ENCODE peak calls at places on chromosomes 3 and 15, in six cellular contexts. Y is fibroblast of mammary gland; Z is putamen; E is endothelial cell; U is COLO829; J is activated naive CD4-positive, alpha-beta T cell treated with anti-CD3 and anti-CD28 coated beads, Interleukin-2, amount 10 ng/mL, durations not matched to agents 7 days and 5 days. W is an unnamed sample.

GRCh38 chr3:15120986-15121385 is 22.0 kb upstream of the RBSN start:
- DNase-seq in J (no peak), E (no peak), U (no peak), Y (no peak), Z (no peak), W (no peak)

GRCh38 chr15:44537728-44538240 is 837 bp downstream of the EIF3J start:
- DNase-seq in E (no peak), Y (peak), U (no peak), Z (no peak), J (peak), W (peak)

GRCh38 chr3:58254144-58254543 is 16.6 kb downstream of the ABHD6 start:
- DNase-seq in E (no peak), J (no peak), Y (no peak), U (no peak), Z (no peak), W (no peak)

GRCh38 chr3:197795200-197795599 is 4.1 kb downstream of the LRCH3 start:
- DNase-seq in U (no peak), Y (peak), J (no peak), Z (no peak), E (no peak), W (no peak)

GRCh38 chr3:71466483-71466882 is 117.0 kb downstream of the FOXP1 start:
- DNase-seq in E (no peak), U (peak), Y (peak), Z (no peak), J (no peak), W (no peak)

GRCh38 chr3:173916799-173917198 is 519.3 kb downstream of the NLGN1 start:
- DNase-seq in Z (no peak), E (no peak), U (no peak), J (no peak), Y (no peak), W (no peak)

GRCh38 chr3:126484148-126484547 is 8.5 kb upstream of the ZXDC start:
- DNase-seq in Z (no peak), U (no peak), Y (no peak), E (no peak), J (no peak), W (no peak)

GRCh38 chr15:37056168-37056893 is 44.0 kb downstream of the MEIS2 start:
- DNase-seq in E (no peak), J (no peak), U (no peak), Y (no peak), Z (no peak), W (no peak)

GRCh38 chr3:155304394-155304793 is 10.9 kb upstream of the STRIT1 start:
- DNase-seq in U (peak), E (no peak), Z (no peak), Y (no peak), J (no peak), W (no peak)

GRCh38 chr15:96324900-96325299 is 5.6 kb upstream of the NR2F2 start:
- DNase-seq in E (no peak), Y (peak), J (no peak), Z (no peak), U (no peak), W (no peak)

GRCh38 chr3:3392946-3393345 is 213.5 kb upstream of the CRBN start:
- DNase-seq in U (no peak), E (no peak), Z (no peak), J (no peak), Y (no peak), W (no peak)

GRCh38 chr3:133941390-133941789 is 45.7 kb upstream of the RAB6B start:
- DNase-seq in J (no peak), Z (no peak), E (no peak), Y (peak), U (no peak), W (no peak)

GRCh38 chr3:194691481-194692281 is 6.0 kb downstream of the FAM43A start:
- DNase-seq in E (no peak), Z (no peak), J (no peak), U (no peak), Y (peak), W (no peak)

GRCh38 chr3:94162700-94163099 is 99.8 kb downstream of the NSUN3 start:
- DNase-seq in Z (peak), J (no peak), U (no peak), E (no peak), Y (peak), W (no peak)

GRCh38 chr3:169811606-169812123 is 1.0 kb upstream of the LRRIQ4 start:
- DNase-seq in E (no peak), Y (peak), J (peak), Z (peak), U (peak), W (no peak)

GRCh38 chr3:42762046-42762724 is 10.9 kb downstream of the CCDC13 start:
- DNase-seq in Y (peak), E (no peak), J (no peak), U (no peak), Z (no peak), W (no peak)

GRCh38 chr15:85316244-85316934 is 64.0 kb upstream of the AKAP13 start:
- DNase-seq in Z (no peak), U (peak), Y (peak), E (no peak), J (peak), W (no peak)

GRCh38 chr3:169144691-169145090 is 518.8 kb downstream of the MECOM start:
- DNase-seq in Y (no peak), U (no peak), Z (no peak), E (no peak), J (no peak), W (no peak)

GRCh38 chr15:56298723-56299122 is 55.0 kb upstream of the RFX7 start:
- DNase-seq in Z (no peak), U (no peak), Y (no peak), E (no peak), J (no peak), W (no peak)

GRCh38 chr3:149618151-149619123 is 39.4 kb downstream of the WWTR1 start:
- DNase-seq in J (no peak), U (no peak), E (no peak), Y (no peak), Z (no peak), W (no peak)

GRCh38 chr3:25495726-25496125 is 67.7 kb downstream of the RARB start:
- DNase-seq in J (no peak), E (no peak), Z (no peak), U (no peak), Y (peak), W (no peak)

GRCh38 chr3:101825904-101826445 is 23.3 kb upstream of the NFKBIZ start:
- DNase-seq in U (no peak), Y (peak), E (no peak), Z (no peak), J (no peak), W (no peak)

GRCh38 chr3:12041476-12041875 is 37.3 kb downstream of the SYN2 start:
- DNase-seq in E (no peak), J (no peak), U (no peak), Z (no peak), Y (no peak), W (no peak)

GRCh38 chr3:10137178-10137577 is 4.4 kb upstream of the VHL start:
- DNase-seq in J (no peak), Y (no peak), U (no peak), Z (no peak), E (no peak), W (no peak)

GRCh38 chr3:159855599-159856495 is 132.8 kb upstream of the IL12A start:
- DNase-seq in Z (no peak), E (no peak), J (no peak), Y (peak), U (no peak), W (no peak)

GRCh38 chr3:170178631-170179030 is 2.9 kb downstream of the PHC3 start:
- DNase-seq in Y (no peak), Z (no peak), E (no peak), J (peak), U (no peak), W (no peak)

GRCh38 chr3:137771401-137772230 is 7.5 kb downstream of the SOX14 start:
- DNase-seq in Y (no peak), J (no peak), U (no peak), Z (no peak), E (peak), W (no peak)

GRCh38 chr15:93420050-93420452 is 331.0 kb upstream of the RGMA start:
- DNase-seq in Y (no peak), J (no peak), E (no peak), Z (no peak), U (no peak), W (no peak)

GRCh38 chr3:17500618-17501017 is 241.8 kb downstream of the TBC1D5 start:
- DNase-seq in Z (no peak), U (peak), E (no peak), J (no peak), Y (no peak), W (no peak)

GRCh38 chr3:126781406-126781805 is 77.4 kb downstream of the CHCHD6 start:
- DNase-seq in J (no peak), E (no peak), Z (no peak), Y (peak), U (no peak), W (no peak)

GRCh38 chr15:99998661-99999101 is 265.4 kb upstream of the LYSMD4 start:
- DNase-seq in Z (no peak), U (peak), E (no peak), Y (no peak), J (no peak), W (no peak)

GRCh38 chr15:86849563-86849962 is 769.9 kb downstream of the AGBL1 start:
- DNase-seq in J (no peak), U (no peak), E (no peak), Z (no peak), Y (no peak), W (no peak)

W was measured in SHP77 treated with DMSO at 0.1 percent for 48 hours.